ENCODE peak calls at places on chromosome 6, in nine cellular contexts. S is HCT116, E is MM.1S, T is PC-3, Z is OCI-LY7, Q is GM23248, A is hepatocyte, I is GM23338, J is SK-N-SH. R is an unnamed sample.

GRCh38 chr6:8182209-8182845 is 80.0 kb upstream of the EEF1E1 start:
- DNase-seq in E (no peak), Q (peak), A (no peak), I (no peak), S (no peak), Z (no peak), T (no peak), J (no peak), R (no peak)

GRCh38 chr6:42279144-42279781 is 61.6 kb upstream of the MRPS10 start:
- DNase-seq in A (peak), J (no peak), E (no peak), S (no peak), Q (peak), I (no peak), Z (peak), T (peak), R (no peak)

GRCh38 chr6:148971027-148971927 is 224.4 kb downstream of the UST start:
- DNase-seq in S (no peak), Z (no peak), I (no peak), T (peak), E (no peak), A (no peak), Q (peak), J (no peak), R (no peak)

GRCh38 chr6:155274533-155274932 is 10.7 kb downstream of the CLDN20 start:
- DNase-seq in A (no peak), T (no peak), I (no peak), Q (peak), E (no peak), S (no peak), J (no peak), Z (no peak), R (no peak)

GRCh38 chr6:39558791-39559190 is 166.4 kb downstream of the KIF6 start:
- DNase-seq in J (no peak), T (no peak), S (no peak), E (no peak), Q (no peak), A (no peak), I (no peak), Z (no peak), R (no peak)

GRCh38 chr6:74250161-74250560 is 554.2 kb downstream of the CD109 start:
- DNase-seq in E (no peak), S (no peak), Z (no peak), I (no peak), Q (no peak), J (no peak), T (no peak), A (no peak), R (no peak)

GRCh38 chr6:134622382-134623173 is 304.7 kb upstream of the SGK1 start:
- DNase-seq in J (no peak), S (no peak), A (no peak), E (no peak), Z (no peak), Q (peak), T (no peak), I (no peak), R (peak)

GRCh38 chr6:33677689-33678088 is 33.8 kb downstream of the UQCC2 start:
- DNase-seq in T (no peak), I (no peak), A (no peak), J (no peak), S (no peak), Q (no peak), E (no peak), Z (no peak), R (no peak)

GRCh38 chr6:142693446-142693845 is 251.5 kb downstream of the HIVEP2 start:
- DNase-seq in I (no peak), J (no peak), T (peak), Z (no peak), S (no peak), Q (peak), E (no peak), A (no peak), R (no peak)

GRCh38 chr6:128803911-128804310 is 79.0 kb upstream of the LAMA2 start:
- DNase-seq in A (no peak), Z (no peak), E (no peak), I (no peak), T (peak), J (no peak), Q (peak), S (no peak), R (no peak)

GRCh38 chr6:44064089-44064947 is 62.9 kb downstream of the MRPL14 start:
- DNase-seq in I (no peak), S (no peak), A (peak), Z (no peak), T (peak), E (no peak), Q (peak), J (no peak), R (peak)

GRCh38 chr6:126091507-126091906 is 105.2 kb downstream of the TRMT11 start:
- DNase-seq in S (no peak), T (no peak), A (no peak), Q (no peak), Z (no peak), J (no peak), E (no peak), I (peak), R (peak)

GRCh38 chr6:92377137-92377536 is 1042.2 kb downstream of the EPHA7 start:
- DNase-seq in S (no peak), A (no peak), Z (no peak), E (no peak), T (no peak), I (no peak), Q (no peak), J (no peak), R (no peak)

GRCh38 chr6:119830494-119831295 is 481.1 kb upstream of the MAN1A1 start:
- DNase-seq in Z (no peak), Q (no peak), A (no peak), T (peak), J (no peak), I (no peak), E (no peak), S (no peak), R (peak)

GRCh38 chr6:104423691-104424090 is 436.0 kb downstream of the HACE1 start:
- DNase-seq in E (no peak), S (no peak), Z (no peak), A (no peak), J (no peak), I (no peak), T (no peak), Q (no peak), R (no peak)

GRCh38 chr6:106894978-106895702 is 79.4 kb downstream of the CD24 start:
- DNase-seq in Q (peak), T (peak), S (no peak), E (no peak), Z (peak), J (no peak), I (peak), A (peak), R (no peak)

GRCh38 chr6:741410-742339 is 48.7 kb upstream of the EXOC2 start:
- DNase-seq in Z (no peak), S (no peak), J (no peak), I (no peak), T (no peak), E (no peak), A (no peak), Q (no peak), R (no peak)

GRCh38 chr6:142474446-142475289 is 172.9 kb downstream of the ADGRG6 start:
- DNase-seq in Z (peak), E (peak), T (peak), S (peak), J (peak), Q (peak), I (peak), A (peak), R (peak)

GRCh38 chr6:4804095-4804494 is 27.9 kb downstream of the CDYL start:
- DNase-seq in Q (peak), T (peak), S (no peak), E (no peak), I (peak), Z (no peak), J (no peak), A (peak), R (no peak)

GRCh38 chr6:160122744-160123143 is 1.1 kb downstream of the SLC22A1 start:
- DNase-seq in S (no peak), A (no peak), T (no peak), Z (no peak), J (no peak), I (no peak), Q (no peak), E (no peak), R (no peak)

GRCh38 chr6:41092421-41093140 is 19.8 kb downstream of the NFYA start:
- DNase-seq in Z (peak), Q (peak), T (peak), S (no peak), J (peak), A (no peak), E (peak), I (peak), R (no peak)

GRCh38 chr6:141252828-141253608 is 879.7 kb upstream of the GJE1 start:
- DNase-seq in S (no peak), T (no peak), I (no peak), E (no peak), Z (no peak), A (no peak), Q (peak), J (no peak), R (no peak)

GRCh38 chr6:135871878-135872277 is 20.4 kb downstream of the PDE7B start:
- DNase-seq in Z (no peak), E (no peak), A (no peak), T (no peak), Q (peak), J (no peak), S (no peak), I (no peak), R (no peak)

GRCh38 chr6:81126150-81126549 is 626.3 kb downstream of the TENT5A start:
- DNase-seq in S (no peak), J (no peak), E (no peak), A (no peak), Z (no peak), T (no peak), I (no peak), Q (peak), R (no peak)
- TF ChIP-seq EZH2phosphoT487 in S (no peak), J (no peak), E (no peak), A (no peak), Z (no peak), T (no peak), I (no peak), Q (no peak), R (no peak)

GRCh38 chr6:78611886-78612480 is 255.4 kb upstream of the IRAK1BP1 start:
- DNase-seq in A (no peak), Z (peak), I (peak), E (peak), J (peak), T (peak), S (no peak), Q (peak), R (peak)

GRCh38 chr6:78615430-78615904 is 251.9 kb upstream of the IRAK1BP1 start:
- DNase-seq in A (peak), J (no peak), Z (no peak), T (peak), E (peak), Q (peak), S (no peak), I (no peak), R (no peak)

GRCh38 chr6:78614961-78615360 is 252.4 kb upstream of the IRAK1BP1 start:
- DNase-seq in E (no peak), A (no peak), J (no peak), Z (no peak), Q (no peak), S (no peak), T (no peak), I (no peak), R (no peak)

GRCh38 chr6:78607188-78607587 is 260.2 kb upstream of the IRAK1BP1 start:
- DNase-seq in Z (no peak), J (no peak), E (no peak), S (no peak), T (no peak), A (no peak), I (no peak), Q (peak), R (no peak)

GRCh38 chr6:78611097-78611625 is 256.2 kb upstream of the IRAK1BP1 start:
- DNase-seq in S (no peak), Z (no peak), A (no peak), J (no peak), Q (no peak), T (no peak), I (peak), E (no peak), R (no peak)
- TF ChIP-seq EZH2phosphoT487 in S (no peak), Z (no peak), A (no peak), J (no peak), Q (no peak), T (no peak), I (no peak), E (no peak), R (no peak)

DNA sequence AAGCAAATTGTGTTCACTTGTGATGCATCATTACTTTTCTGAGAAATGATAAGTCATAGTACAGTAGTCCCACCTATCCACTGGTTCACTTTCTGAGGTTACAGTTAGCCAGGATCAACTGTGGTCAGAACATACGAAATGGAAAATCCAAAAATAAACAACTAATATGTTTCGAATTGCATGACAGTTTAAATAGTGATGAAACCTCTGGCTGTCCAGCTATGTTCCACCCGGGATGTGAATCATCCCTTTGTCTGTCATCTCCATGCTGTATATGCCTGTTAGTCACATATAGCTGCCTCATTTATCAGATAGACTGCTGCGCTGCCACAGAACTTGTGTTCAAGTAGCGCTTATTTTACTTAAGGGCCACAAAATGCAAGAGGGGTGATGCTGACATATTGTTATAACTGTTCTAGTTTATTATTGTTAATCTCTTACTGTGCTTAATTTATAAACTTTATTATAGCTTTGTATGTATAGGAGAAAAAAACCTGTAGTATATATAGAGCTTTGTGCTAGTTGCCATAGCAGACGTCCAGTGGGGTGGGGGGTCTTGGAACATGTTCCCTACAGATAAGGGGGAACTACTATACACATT is 29.2 kb downstream of the AFDN start:
- DNase-seq in Z (no peak), Q (peak), J (no peak), T (peak), A (peak), E (no peak), S (peak), I (no peak), R (no peak)
- TF ChIP-seq EZH2phosphoT487 in Z (no peak), Q (peak), J (no peak), T (no peak), A (no peak), E (no peak), S (no peak), I (no peak), R (no peak)

GRCh38 chr6:56168601-56169000 is 78.8 kb downstream of the COL21A1 start:
- DNase-seq in E (no peak), T (peak), Z (no peak), J (no peak), S (no peak), A (no peak), Q (peak), I (no peak), R (no peak)
- TF ChIP-seq EZH2phosphoT487 in E (no peak), T (no peak), Z (no peak), J (no peak), S (no peak), A (no peak), Q (no peak), I (no peak), R (no peak)

DNA sequence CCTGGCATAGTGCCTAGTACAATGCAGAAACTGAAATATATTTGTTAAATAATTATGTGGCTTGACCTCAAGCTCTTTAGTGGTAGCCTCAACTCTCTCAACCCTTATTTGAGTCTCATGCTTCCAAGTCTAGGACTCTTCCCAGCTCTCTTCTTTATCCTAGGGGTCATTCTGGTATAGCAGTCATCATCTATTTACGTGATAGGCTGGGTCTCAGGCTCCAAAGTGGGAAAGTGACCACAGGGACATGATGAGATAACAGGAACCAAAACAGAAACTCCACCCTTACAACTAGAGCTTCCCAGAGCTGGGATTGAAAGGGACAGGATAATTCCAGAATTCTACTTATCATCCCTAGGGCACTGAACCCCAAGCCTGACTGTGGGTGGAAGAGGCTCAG is 17.7 kb upstream of the MAP3K7 start:
- DNase-seq in T (no peak), J (no peak), Z (no peak), A (no peak), E (no peak), I (no peak), Q (no peak), S (no peak), R (no peak)
- TF ChIP-seq EZH2phosphoT487 in T (no peak), J (no peak), Z (no peak), A (no peak), E (no peak), I (no peak), Q (no peak), S (no peak), R (no peak)